ENCODE peak calls at places on chromosome 14, in four cellular contexts. K is K562, L is T follicular helper cell, F is T-helper 2 cell. Y is an unnamed sample.

GRCh38 chr14:50734950-50735697 is 67.0 kb upstream of the SAV1 start:
- DNase-seq in K (no peak), L (no peak), F (no peak), Y (no peak)

GRCh38 chr14:64200170-64200569 is 94.0 kb downstream of the ESR2 start:
- DNase-seq in K (no peak), L (no peak), F (no peak), Y (no peak)

GRCh38 chr14:102277874-102278630 is 26.9 kb downstream of the MOK start:
- DNase-seq in K (no peak), L (no peak), F (no peak), Y (no peak)

GRCh38 chr14:52007637-52008036 is 18.3 kb downstream of the RTRAF start:
- DNase-seq in K (no peak), L (no peak), F (no peak), Y (no peak)

GRCh38 chr14:68607852-68608232 is 185.0 kb downstream of the ZFP36L1 start:
- DNase-seq in K (no peak), L (no peak), F (no peak), Y (no peak)

GRCh38 chr14:61120576-61120975 is 139.5 kb downstream of the SLC38A6 start:
- DNase-seq in K (no peak), L (no peak), F (no peak), Y (no peak)

GRCh38 chr14:51546603-51547258 is 105.0 kb upstream of the FRMD6 start:
- DNase-seq in K (no peak), L (no peak), F (no peak), Y (no peak)

GRCh38 chr14:100775351-100775830 is 48.7 kb downstream of the DLK1 start:
- DNase-seq in K (no peak), L (no peak), F (no peak), Y (no peak)

GRCh38 chr14:76688373-76688671 is 72.9 kb upstream of the VASH1 start:
- DNase-seq in K (no peak), L (no peak), F (no peak), Y (no peak)

GRCh38 chr14:85529803-85530574 is at the start of gene FLRT2:
- DNase-seq in K (no peak), L (no peak), F (no peak), Y (no peak)

GRCh38 chr14:80304125-80304766 is 92.9 kb upstream of the DIO2 start:
- DNase-seq in K (no peak), L (no peak), F (no peak), Y (no peak)

Y was measured in T-cell.